ENCODE peak calls at places on chromosomes 13 and 19, in six cellular contexts. One of them, this sample, is unnamed.

GRCh38 chr19:2976609-2977000 is 759 bp upstream of the TLE6 start:
- DNase-seq in stimulated activated effector memory CD8-positive, alpha-beta T cell treated with anti-CD3 and anti-CD28 coated beads, Interleukin-12 subunit alpha, Interleukin-12 subunit beta, amount 100 ng/mL, for 72 hours: no peak
- DNase-seq in hepatic stellate cell: no peak
- DNase-seq in A172: no peak
- DNase-seq in astrocyte of the spinal cord: no peak
- DNase-seq in substantia nigra: no peak
- DNase-seq in this sample: no peak

GRCh38 chr13:113747291-113747833 is 11.7 kb upstream of the TMEM255B start:
- DNase-seq in A172: no peak
- DNase-seq in substantia nigra: no peak
- DNase-seq in astrocyte of the spinal cord: no peak
- DNase-seq in stimulated activated effector memory CD8-positive, alpha-beta T cell treated with anti-CD3 and anti-CD28 coated beads, Interleukin-12 subunit alpha, Interleukin-12 subunit beta, amount 100 ng/mL, for 72 hours: no peak
- DNase-seq in hepatic stellate cell: no peak
- DNase-seq in this sample: no peak

GRCh38 chr19:2703691-2704216 is 1.3 kb upstream of the GNG7 start:
- DNase-seq in stimulated activated effector memory CD8-positive, alpha-beta T cell treated with anti-CD3 and anti-CD28 coated beads, Interleukin-12 subunit alpha, Interleukin-12 subunit beta, amount 100 ng/mL, for 72 hours: no peak
- DNase-seq in A172: no peak
- DNase-seq in substantia nigra: no peak
- DNase-seq in hepatic stellate cell: no peak
- DNase-seq in astrocyte of the spinal cord: no peak
- DNase-seq in this sample: no peak

GRCh38 chr19:55226788-55227187 is 1.8 kb downstream of the TMEM86B start:
- DNase-seq in astrocyte of the spinal cord: no peak
- DNase-seq in hepatic stellate cell: no peak
- DNase-seq in A172: no peak
- DNase-seq in stimulated activated effector memory CD8-positive, alpha-beta T cell treated with anti-CD3 and anti-CD28 coated beads, Interleukin-12 subunit alpha, Interleukin-12 subunit beta, amount 100 ng/mL, for 72 hours: no peak
- DNase-seq in substantia nigra: no peak
- DNase-seq in this sample: no peak

GRCh38 chr13:102003848-102004570 is 397.8 kb downstream of the FGF14 start:
- DNase-seq in hepatic stellate cell: no peak
- DNase-seq in astrocyte of the spinal cord: peak; percentile 73
- DNase-seq in stimulated activated effector memory CD8-positive, alpha-beta T cell treated with anti-CD3 and anti-CD28 coated beads, Interleukin-12 subunit alpha, Interleukin-12 subunit beta, amount 100 ng/mL, for 72 hours: no peak
- DNase-seq in substantia nigra: no peak
- DNase-seq in A172: no peak
- DNase-seq in this sample: no peak

GRCh38 chr13:39815345-39816111 is 160.1 kb downstream of the COG6 start:
- DNase-seq in substantia nigra: no peak
- DNase-seq in hepatic stellate cell: no peak
- DNase-seq in astrocyte of the spinal cord: peak; percentile 27
- DNase-seq in stimulated activated effector memory CD8-positive, alpha-beta T cell treated with anti-CD3 and anti-CD28 coated beads, Interleukin-12 subunit alpha, Interleukin-12 subunit beta, amount 100 ng/mL, for 72 hours: no peak
- DNase-seq in A172: no peak
- DNase-seq in this sample: no peak

GRCh38 chr19:32779082-32779481 is 59.5 kb downstream of the TDRD12 start:
- DNase-seq in substantia nigra: no peak
- DNase-seq in stimulated activated effector memory CD8-positive, alpha-beta T cell treated with anti-CD3 and anti-CD28 coated beads, Interleukin-12 subunit alpha, Interleukin-12 subunit beta, amount 100 ng/mL, for 72 hours: no peak
- DNase-seq in astrocyte of the spinal cord: no peak
- DNase-seq in A172: no peak
- DNase-seq in hepatic stellate cell: no peak
- DNase-seq in this sample: no peak

GRCh38 chr13:88263808-88264207 is 592.6 kb downstream of the SLITRK5 start:
- DNase-seq in stimulated activated effector memory CD8-positive, alpha-beta T cell treated with anti-CD3 and anti-CD28 coated beads, Interleukin-12 subunit alpha, Interleukin-12 subunit beta, amount 100 ng/mL, for 72 hours: no peak
- DNase-seq in hepatic stellate cell: no peak
- DNase-seq in A172: no peak
- DNase-seq in substantia nigra: no peak
- DNase-seq in astrocyte of the spinal cord: no peak
- DNase-seq in this sample: no peak

GRCh38 chr19:6279620-6279930 is 200 bp downstream of the MLLT1 start:
- DNase-seq in stimulated activated effector memory CD8-positive, alpha-beta T cell treated with anti-CD3 and anti-CD28 coated beads, Interleukin-12 subunit alpha, Interleukin-12 subunit beta, amount 100 ng/mL, for 72 hours: no peak
- DNase-seq in A172: no peak
- DNase-seq in substantia nigra: no peak
- DNase-seq in astrocyte of the spinal cord: no peak
- DNase-seq in hepatic stellate cell: no peak
- DNase-seq in this sample: no peak

GRCh38 chr13:77506874-77507273 is 28.6 kb upstream of the SCEL start:
- DNase-seq in substantia nigra: no peak
- DNase-seq in stimulated activated effector memory CD8-positive, alpha-beta T cell treated with anti-CD3 and anti-CD28 coated beads, Interleukin-12 subunit alpha, Interleukin-12 subunit beta, amount 100 ng/mL, for 72 hours: no peak
- DNase-seq in A172: no peak
- DNase-seq in astrocyte of the spinal cord: peak; percentile 37
- DNase-seq in hepatic stellate cell: no peak
- DNase-seq in this sample: no peak

GRCh38 chr13:40116008-40116407 is 460.5 kb downstream of the COG6 start:
- DNase-seq in substantia nigra: no peak
- DNase-seq in A172: peak; percentile 79
- DNase-seq in stimulated activated effector memory CD8-positive, alpha-beta T cell treated with anti-CD3 and anti-CD28 coated beads, Interleukin-12 subunit alpha, Interleukin-12 subunit beta, amount 100 ng/mL, for 72 hours: no peak
- DNase-seq in astrocyte of the spinal cord: peak; percentile 83
- DNase-seq in hepatic stellate cell: no peak
- DNase-seq in this sample: no peak

GRCh38 chr19:3251229-3251628 is 26.8 kb downstream of the CELF5 start:
- DNase-seq in astrocyte of the spinal cord: no peak
- DNase-seq in stimulated activated effector memory CD8-positive, alpha-beta T cell treated with anti-CD3 and anti-CD28 coated beads, Interleukin-12 subunit alpha, Interleukin-12 subunit beta, amount 100 ng/mL, for 72 hours: no peak
- DNase-seq in hepatic stellate cell: no peak
- DNase-seq in substantia nigra: no peak
- DNase-seq in A172: no peak
- DNase-seq in this sample: no peak

GRCh38 chr13:66665991-66666390 is 564.1 kb downstream of the PCDH9 start:
- DNase-seq in astrocyte of the spinal cord: peak; percentile 93
- DNase-seq in stimulated activated effector memory CD8-positive, alpha-beta T cell treated with anti-CD3 and anti-CD28 coated beads, Interleukin-12 subunit alpha, Interleukin-12 subunit beta, amount 100 ng/mL, for 72 hours: no peak
- DNase-seq in hepatic stellate cell: peak; percentile 13
- DNase-seq in substantia nigra: peak; percentile 54
- DNase-seq in A172: peak; percentile 66
- DNase-seq in this sample: no peak

GRCh38 chr13:75876371-75877050 is 240.4 kb downstream of the LMO7 start:
- DNase-seq in hepatic stellate cell: peak; percentile 28
- DNase-seq in substantia nigra: peak; percentile 2
- DNase-seq in stimulated activated effector memory CD8-positive, alpha-beta T cell treated with anti-CD3 and anti-CD28 coated beads, Interleukin-12 subunit alpha, Interleukin-12 subunit beta, amount 100 ng/mL, for 72 hours: peak; percentile 17
- DNase-seq in astrocyte of the spinal cord: peak; percentile 68
- DNase-seq in A172: peak; percentile 39
- DNase-seq in this sample: no peak

GRCh38 chr19:54439174-54439851 is 9.7 kb upstream of the LENG8 start:
- DNase-seq in hepatic stellate cell: no peak
- DNase-seq in astrocyte of the spinal cord: peak; percentile 50
- DNase-seq in substantia nigra: peak; percentile 39
- DNase-seq in A172: peak; percentile 31
- DNase-seq in stimulated activated effector memory CD8-positive, alpha-beta T cell treated with anti-CD3 and anti-CD28 coated beads, Interleukin-12 subunit alpha, Interleukin-12 subunit beta, amount 100 ng/mL, for 72 hours: no peak
- DNase-seq in this sample: no peak

GRCh38 chr19:17415107-17415506 is 4.7 kb upstream of the MVB12A start:
- DNase-seq in A172: no peak
- DNase-seq in hepatic stellate cell: no peak
- DNase-seq in astrocyte of the spinal cord: no peak
- DNase-seq in stimulated activated effector memory CD8-positive, alpha-beta T cell treated with anti-CD3 and anti-CD28 coated beads, Interleukin-12 subunit alpha, Interleukin-12 subunit beta, amount 100 ng/mL, for 72 hours: no peak
- DNase-seq in substantia nigra: no peak
- DNase-seq in this sample: no peak

GRCh38 chr19:54952591-54953344 is 5.4 kb upstream of the NLRP7 start:
- DNase-seq in A172: peak; percentile 89
- DNase-seq in astrocyte of the spinal cord: peak; percentile 36
- DNase-seq in substantia nigra: peak; percentile 20
- DNase-seq in stimulated activated effector memory CD8-positive, alpha-beta T cell treated with anti-CD3 and anti-CD28 coated beads, Interleukin-12 subunit alpha, Interleukin-12 subunit beta, amount 100 ng/mL, for 72 hours: no peak
- DNase-seq in hepatic stellate cell: no peak
- DNase-seq in this sample: no peak

GRCh38 chr13:101706651-101707050 is 254.2 kb downstream of the ITGBL1 start:
- DNase-seq in A172: peak; percentile 83
- DNase-seq in astrocyte of the spinal cord: peak; percentile 94
- DNase-seq in substantia nigra: no peak
- DNase-seq in hepatic stellate cell: no peak
- DNase-seq in stimulated activated effector memory CD8-positive, alpha-beta T cell treated with anti-CD3 and anti-CD28 coated beads, Interleukin-12 subunit alpha, Interleukin-12 subunit beta, amount 100 ng/mL, for 72 hours: no peak
- DNase-seq in this sample: no peak

GRCh38 chr19:1942078-1942933 is 1.3 kb downstream of the CSNK1G2 start:
- DNase-seq in substantia nigra: peak; percentile 64
- DNase-seq in astrocyte of the spinal cord: peak; percentile 68
- DNase-seq in A172: peak; percentile 66
- DNase-seq in stimulated activated effector memory CD8-positive, alpha-beta T cell treated with anti-CD3 and anti-CD28 coated beads, Interleukin-12 subunit alpha, Interleukin-12 subunit beta, amount 100 ng/mL, for 72 hours: peak; percentile 64
- DNase-seq in hepatic stellate cell: peak; percentile 88
- DNase-seq in this sample: no peak

GRCh38 chr13:27666951-27667350 is 45.3 kb downstream of the POLR1D start:
- DNase-seq in hepatic stellate cell: no peak
- DNase-seq in substantia nigra: no peak
- DNase-seq in astrocyte of the spinal cord: no peak
- DNase-seq in stimulated activated effector memory CD8-positive, alpha-beta T cell treated with anti-CD3 and anti-CD28 coated beads, Interleukin-12 subunit alpha, Interleukin-12 subunit beta, amount 100 ng/mL, for 72 hours: no peak
- DNase-seq in A172: no peak
- DNase-seq in this sample: no peak

GRCh38 chr13:87244256-87244870 is 426.8 kb upstream of the SLITRK5 start:
- DNase-seq in A172: no peak
- DNase-seq in stimulated activated effector memory CD8-positive, alpha-beta T cell treated with anti-CD3 and anti-CD28 coated beads, Interleukin-12 subunit alpha, Interleukin-12 subunit beta, amount 100 ng/mL, for 72 hours: no peak
- DNase-seq in substantia nigra: no peak
- DNase-seq in astrocyte of the spinal cord: no peak
- DNase-seq in hepatic stellate cell: no peak
- DNase-seq in this sample: no peak

GRCh38 chr19:1856698-1857603 is 6.4 kb downstream of the KLF16 start:
- DNase-seq in stimulated activated effector memory CD8-positive, alpha-beta T cell treated with anti-CD3 and anti-CD28 coated beads, Interleukin-12 subunit alpha, Interleukin-12 subunit beta, amount 100 ng/mL, for 72 hours: peak; percentile 41
- DNase-seq in astrocyte of the spinal cord: peak; percentile 71
- DNase-seq in A172: peak; percentile 75
- DNase-seq in hepatic stellate cell: peak; percentile 89
- DNase-seq in substantia nigra: peak; percentile 20
- DNase-seq in this sample: no peak

GRCh38 chr19:40718774-40719391 is 2.0 kb downstream of the ITPKC start:
- DNase-seq in stimulated activated effector memory CD8-positive, alpha-beta T cell treated with anti-CD3 and anti-CD28 coated beads, Interleukin-12 subunit alpha, Interleukin-12 subunit beta, amount 100 ng/mL, for 72 hours: no peak
- DNase-seq in hepatic stellate cell: peak; percentile 41
- DNase-seq in substantia nigra: peak; percentile 14
- DNase-seq in astrocyte of the spinal cord: peak; percentile 48
- DNase-seq in A172: no peak
- DNase-seq in this sample: no peak

GRCh38 chr13:64718116-64718515 is 2512.0 kb downstream of the PCDH9 start:
- DNase-seq in stimulated activated effector memory CD8-positive, alpha-beta T cell treated with anti-CD3 and anti-CD28 coated beads, Interleukin-12 subunit alpha, Interleukin-12 subunit beta, amount 100 ng/mL, for 72 hours: no peak
- DNase-seq in astrocyte of the spinal cord: no peak
- DNase-seq in substantia nigra: no peak
- DNase-seq in hepatic stellate cell: no peak
- DNase-seq in A172: no peak
- DNase-seq in this sample: no peak

GRCh38 chr13:91647361-91647970 is 249.0 kb downstream of the GPC5 start:
- DNase-seq in stimulated activated effector memory CD8-positive, alpha-beta T cell treated with anti-CD3 and anti-CD28 coated beads, Interleukin-12 subunit alpha, Interleukin-12 subunit beta, amount 100 ng/mL, for 72 hours: no peak
- DNase-seq in A172: peak; percentile 16
- DNase-seq in substantia nigra: no peak
- DNase-seq in hepatic stellate cell: no peak
- DNase-seq in astrocyte of the spinal cord: peak; percentile 56
- DNase-seq in this sample: no peak